ENCODE peak calls at places on chromosomes 3 and 15, in nine cellular contexts. E is fibroblast of the aortic adventitia; N is activated naive CD4-positive, alpha-beta T cell; U is WERI-Rb-1; K is COR-L47; I is EL; X is SW 1271; C is brain microvascular endothelial cell; J is progenitor cell of endocrine pancreas. A is an unnamed sample.

GRCh38 chr3:106842151-106842550 is 535.1 kb upstream of the CCDC54 start:
- DNase-seq in E (no peak), N (no peak), C (no peak), I (no peak), K (no peak), U (no peak), X (no peak), J (no peak), A (peak)

GRCh38 chr3:53236112-53236841 is 19.5 kb downstream of the TKT start:
- DNase-seq in J (no peak), X (no peak), E (peak), I (peak), C (peak), N (no peak), K (no peak), U (no peak), A (peak)

GRCh38 chr3:184361532-184361931 is at the start of the genes CLCN2 and POLR2H:
- DNase-seq in C (no peak), E (peak), U (peak), X (no peak), J (peak), I (peak), K (peak), N (peak), A (peak)

GRCh38 chr3:115937054-115937453 is 313.7 kb downstream of the GAP43 start:
- DNase-seq in J (no peak), N (no peak), C (peak), X (no peak), U (no peak), E (peak), I (no peak), K (no peak), A (no peak)

GRCh38 chr3:108022316-108023150 is 68.3 kb downstream of the CD47 start:
- DNase-seq in I (no peak), C (no peak), N (no peak), J (no peak), U (no peak), K (no peak), X (no peak), E (no peak), A (no peak)

GRCh38 chr3:69081583-69082262 is 1.6 kb upstream of the UBA3 start:
- DNase-seq in X (no peak), U (peak), C (peak), N (no peak), J (no peak), K (no peak), I (no peak), E (no peak), A (peak)

GRCh38 chr15:33089878-33090757 is 104.4 kb downstream of the FMN1 start:
- DNase-seq in N (no peak), U (no peak), I (peak), C (peak), K (peak), J (no peak), X (no peak), E (peak), A (peak)

GRCh38 chr3:126291537-126291936 is 65.7 kb downstream of the KLF15 start:
- DNase-seq in C (no peak), K (no peak), N (no peak), X (no peak), J (no peak), E (no peak), U (no peak), I (no peak), A (no peak)

GRCh38 chr15:29669823-29670222 is 152.4 kb downstream of the TJP1 start:
- DNase-seq in K (no peak), I (peak), E (no peak), U (no peak), N (no peak), X (no peak), C (peak), J (no peak), A (peak)

GRCh38 chr3:43153189-43154083 is 47.6 kb upstream of the POMGNT2 start:
- DNase-seq in I (peak), U (no peak), K (no peak), C (no peak), J (no peak), N (no peak), X (no peak), E (peak), A (peak)

GRCh38 chr3:61015840-61016239 is 235.4 kb downstream of the FHIT start:
- DNase-seq in I (no peak), C (no peak), U (no peak), E (no peak), N (no peak), K (no peak), J (no peak), X (no peak), A (no peak)

GRCh38 chr3:14405886-14406238 is 3.5 kb downstream of the SLC6A6 start:
- DNase-seq in E (no peak), U (no peak), X (no peak), J (no peak), N (no peak), C (no peak), I (no peak), K (no peak), A (no peak)

GRCh38 chr15:68352401-68353062 is 75.0 kb downstream of the FEM1B start:
- DNase-seq in C (peak), U (no peak), K (no peak), X (peak), E (peak), J (no peak), I (peak), N (peak), A (peak)

GRCh38 chr3:187746479-187747335 is 1.4 kb upstream of the BCL6 start:
- DNase-seq in E (peak), J (no peak), N (no peak), C (peak), X (no peak), K (no peak), I (peak), U (no peak), A (peak)

GRCh38 chr3:32306072-32306471 is 67.6 kb downstream of the CMTM8 start:
- DNase-seq in U (no peak), K (no peak), C (no peak), J (no peak), I (no peak), N (no peak), E (no peak), X (no peak), A (peak)

GRCh38 chr3:140580746-140581145 is 97.1 kb upstream of the TRIM42 start:
- DNase-seq in K (no peak), U (no peak), N (no peak), E (no peak), J (no peak), X (no peak), I (no peak), C (no peak), A (peak)

GRCh38 chr15:34367128-34368081 is at the start of gene LPCAT4:
- DNase-seq in J (peak), K (peak), E (peak), N (peak), C (peak), X (peak), U (peak), I (peak), A (peak)

GRCh38 chr3:110420158-110420641 is 651.4 kb upstream of the NECTIN3 start:
- DNase-seq in K (no peak), N (no peak), U (no peak), J (no peak), I (peak), E (peak), C (peak), X (peak), A (peak)

GRCh38 chr15:75172168-75172841 is 29.4 kb upstream of the C15orf39 start:
- DNase-seq in J (no peak), I (no peak), E (no peak), C (no peak), U (no peak), K (no peak), X (no peak), N (no peak), A (no peak)

GRCh38 chr3:71421820-71422566 is 161.5 kb downstream of the FOXP1 start:
- DNase-seq in U (no peak), X (no peak), N (no peak), J (no peak), K (no peak), C (no peak), E (no peak), I (no peak), A (no peak)

GRCh38 chr15:70602281-70602680 is 161.1 kb downstream of the UACA start:
- DNase-seq in X (no peak), U (no peak), C (no peak), E (no peak), K (no peak), J (no peak), N (no peak), I (no peak), A (no peak)

GRCh38 chr3:132854856-132855535 is 132.8 kb upstream of the NPHP3 start:
- DNase-seq in J (no peak), C (no peak), U (no peak), K (peak), E (no peak), I (no peak), N (no peak), X (no peak), A (peak)

GRCh38 chr15:70791248-70791647 is 27.9 kb upstream of the UACA start:
- DNase-seq in I (no peak), K (no peak), X (no peak), C (no peak), U (no peak), J (no peak), N (no peak), E (no peak), A (peak)

GRCh38 chr3:60758169-60758568 is 493.1 kb downstream of the FHIT start:
- DNase-seq in K (no peak), X (no peak), N (no peak), C (no peak), U (no peak), J (no peak), I (no peak), E (no peak), A (no peak)

GRCh38 chr3:114756506-114757279 is 390.4 kb downstream of the ZBTB20 start:
- DNase-seq in U (no peak), J (no peak), K (no peak), I (peak), E (peak), N (no peak), X (no peak), C (no peak), A (peak)

GRCh38 chr15:48602358-48603122 is 43.0 kb downstream of the FBN1 start:
- DNase-seq in X (no peak), E (peak), J (no peak), C (peak), N (no peak), I (peak), U (no peak), K (no peak), A (no peak)

GRCh38 chr15:56732135-56732880 is 1.0 kb downstream of the ZNF280D start:
- DNase-seq in X (no peak), N (no peak), E (peak), J (no peak), I (peak), C (peak), K (no peak), U (no peak), A (peak)

GRCh38 chr3:111669926-111670630 is 74.9 kb upstream of the ZBED2 start:
- DNase-seq in J (no peak), U (no peak), K (no peak), I (peak), C (peak), X (no peak), N (no peak), E (peak), A (peak)

GRCh38 chr3:29649815-29650547 is 369.1 kb downstream of the RBMS3 start:
- DNase-seq in C (peak), J (no peak), X (no peak), I (peak), E (peak), U (no peak), K (no peak), N (no peak), A (no peak)

GRCh38 chr3:66406186-66406585 is 94.6 kb downstream of the LRIG1 start:
- DNase-seq in U (no peak), I (no peak), K (no peak), C (no peak), X (no peak), N (no peak), J (no peak), E (no peak), A (no peak)

GRCh38 chr15:89681146-89681545 is 2.0 kb upstream of the PLIN1 start:
- DNase-seq in K (no peak), N (no peak), E (no peak), C (no peak), U (no peak), X (no peak), I (no peak), J (no peak), A (no peak)

GRCh38 chr3:138921316-138922292 is 25.3 kb downstream of the FOXL2 start:
- DNase-seq in U (peak), J (no peak), I (peak), C (peak), X (no peak), K (no peak), N (no peak), E (peak), A (peak)

GRCh38 chr3:54053201-54053600 is 69.2 kb upstream of the CACNA2D3 start:
- DNase-seq in X (no peak), I (no peak), E (no peak), N (no peak), J (no peak), K (no peak), C (no peak), U (no peak), A (no peak)

GRCh38 chr3:4394048-4394447 is 73.0 kb downstream of the SUMF1 start:
- DNase-seq in E (no peak), I (peak), N (no peak), K (no peak), U (no peak), J (no peak), C (peak), X (no peak), A (no peak)

GRCh38 chr3:84077479-84077878 is 881.3 kb upstream of the CADM2 start:
- DNase-seq in K (no peak), I (no peak), N (no peak), U (peak), C (no peak), J (no peak), E (no peak), X (no peak), A (no peak)

GRCh38 chr3:151091685-151092352 is 6.4 kb downstream of the MED12L start:
- DNase-seq in J (no peak), E (peak), N (no peak), C (no peak), K (no peak), X (no peak), U (no peak), I (no peak), A (no peak)

GRCh38 chr3:135896613-135897012 is 68.9 kb upstream of the PPP2R3A start:
- DNase-seq in X (peak), I (peak), C (no peak), U (no peak), E (peak), K (no peak), N (no peak), J (no peak), A (no peak)

GRCh38 chr15:88630141-88630721 is 8.6 kb upstream of the ISG20 start:
- DNase-seq in I (no peak), U (no peak), X (no peak), K (peak), C (no peak), J (no peak), N (no peak), E (no peak), A (no peak)

A was measured in myocyte.